ENCODE peak calls at places on chromosomes 11 and 22, in eight cellular contexts. I, T, J, X, R, O, H and W are unnamed samples.

GRCh38 chr22:35023692-35024363 is 42.1 kb upstream of the ISX start:
- DNase-seq in I (peak; percentile 57), T (peak; percentile 8), J (no peak), X (peak; percentile 29), R (no peak), O (peak; percentile 15), H (peak; percentile 44), W (no peak)

GRCh38 chr11:11748706-11749365 is 92.9 kb upstream of the USP47 start:
- DNase-seq in I (no peak), T (no peak), J (no peak), X (no peak), R (peak; percentile 32), O (no peak), H (peak; percentile 82), W (no peak)

GRCh38 chr22:24826710-24827285 is 20.8 kb downstream of the SGSM1 start:
- DNase-seq in I (no peak), T (no peak), J (no peak), X (no peak), R (no peak), O (no peak), H (no peak), W (no peak)

GRCh38 chr22:48405741-48406140 is 1421.9 kb downstream of the BRD1 start:
- DNase-seq in I (no peak), T (no peak), J (no peak), X (no peak), R (no peak), O (no peak), H (no peak), W (no peak)

GRCh38 chr11:40517122-40517521 is 942.3 kb downstream of the LRRC4C start:
- DNase-seq in I (no peak), T (no peak), J (no peak), X (no peak), R (no peak), O (no peak), H (no peak), W (no peak)

GRCh38 chr11:1628506-1629325 is 859 bp upstream of the KRTAP5-5 start:
- DNase-seq in I (peak; percentile 47), T (peak; percentile 49), J (no peak), X (peak; percentile 51), R (no peak), O (no peak), H (peak; percentile 47), W (no peak)

GRCh38 chr11:129146196-129146595 is 45.9 kb downstream of the ARHGAP32 start:
- DNase-seq in I (no peak), T (no peak), J (no peak), X (no peak), R (no peak), O (no peak), H (peak; percentile 62), W (no peak)

GRCh38 chr11:76307416-76307815 is 73.5 kb downstream of the THAP12 start:
- DNase-seq in I (no peak), T (no peak), J (no peak), X (no peak), R (no peak), O (no peak), H (no peak), W (no peak)

GRCh38 chr22:40520562-40520961 is 116.0 kb downstream of the MRTFA start:
- DNase-seq in I (no peak), T (no peak), J (no peak), X (no peak), R (no peak), O (no peak), H (no peak), W (no peak)

GRCh38 chr11:26583550-26583949 is 11.5 kb upstream of the MUC15 start:
- DNase-seq in I (no peak), T (no peak), J (no peak), X (no peak), R (no peak), O (no peak), H (peak; percentile 69), W (no peak)

GRCh38 chr11:64406221-64406946 is 47.4 kb downstream of the RPS6KA4 start:
- DNase-seq in I (no peak), T (no peak), J (no peak), X (no peak), R (no peak), O (no peak), H (no peak), W (no peak)

GRCh38 chr22:50670914-50671538 is 1.6 kb upstream of the SHANK3 start:
- DNase-seq in I (no peak), T (no peak), J (no peak), X (no peak), R (no peak), O (no peak), H (no peak), W (no peak)

GRCh38 chr11:64027619-64028397 is 7.9 kb upstream of the FLRT1 start:
- DNase-seq in I (no peak), T (no peak), J (no peak), X (no peak), R (no peak), O (no peak), H (no peak), W (no peak)

GRCh38 chr11:65311197-65311631 is 3.5 kb upstream of the CDC42EP2 start:
- DNase-seq in I (no peak), T (no peak), J (no peak), X (no peak), R (peak; percentile 40), O (no peak), H (peak; percentile 70), W (no peak)

GRCh38 chr11:110972640-110973039 is 260.4 kb upstream of the ARHGAP20 start:
- DNase-seq in I (no peak), T (no peak), J (no peak), X (no peak), R (peak; percentile 71), O (no peak), H (peak; percentile 26), W (peak; percentile 41)

GRCh38 chr11:79374707-79375106 is 66.1 kb downstream of the TENM4 start:
- DNase-seq in I (no peak), T (no peak), J (no peak), X (no peak), R (no peak), O (no peak), H (no peak), W (no peak)

GRCh38 chr22:43722444-43722843 is 89.7 kb downstream of the EFCAB6 start:
- DNase-seq in I (no peak), T (no peak), J (no peak), X (no peak), R (no peak), O (no peak), H (no peak), W (no peak)

GRCh38 chr22:17734197-17734596 is 40.1 kb downstream of the BID start:
- DNase-seq in I (no peak), T (no peak), J (no peak), X (no peak), R (peak; percentile 57), O (no peak), H (no peak), W (no peak)

GRCh38 chr11:69642913-69643632 is 2.1 kb downstream of the CCND1 start:
- DNase-seq in I (no peak), T (peak; percentile 72), J (no peak), X (peak; percentile 67), R (no peak), O (peak; percentile 57), H (peak; percentile 85), W (peak; percentile 53)

GRCh38 chr11:406796-407650 is 7.8 kb downstream of the SIGIRR start:
- DNase-seq in I (peak; percentile 58), T (peak; percentile 84), J (no peak), X (peak; percentile 87), R (peak; percentile 41), O (peak; percentile 64), H (peak; percentile 68), W (peak; percentile 35)

GRCh38 chr11:830295-831131 is 2.2 kb upstream of the CD151 start:
- DNase-seq in I (no peak), T (no peak), J (peak; percentile 64), X (peak; percentile 47), R (peak; percentile 47), O (peak; percentile 75), H (no peak), W (no peak)

GRCh38 chr11:335779-336665 is 15.4 kb upstream of the IFITM3 start:
- DNase-seq in I (no peak), T (no peak), J (no peak), X (no peak), R (no peak), O (no peak), H (no peak), W (no peak)

GRCh38 chr11:6755303-6755952 is 16.3 kb downstream of the OR2AG2 start:
- DNase-seq in I (peak; percentile 36), T (no peak), J (no peak), X (no peak), R (peak; percentile 30), O (peak; percentile 20), H (peak; percentile 60), W (no peak)

GRCh38 chr22:31944700-31945477 is 554 bp downstream of the YWHAH start:
- DNase-seq in I (no peak), T (peak; percentile 22), J (no peak), X (peak; percentile 14), R (no peak), O (peak; percentile 45), H (peak; percentile 17), W (no peak)

GRCh38 chr22:21928048-21928447 is 24.6 kb downstream of the PPM1F start:
- DNase-seq in I (no peak), T (no peak), J (no peak), X (no peak), R (no peak), O (no peak), H (no peak), W (no peak)

GRCh38 chr11:130781906-130782305 is 134.4 kb downstream of the SNX19 start:
- DNase-seq in I (no peak), T (no peak), J (no peak), X (no peak), R (peak; percentile 79), O (no peak), H (peak; percentile 94), W (no peak)

GRCh38 chr11:31355817-31356216 is 13.7 kb downstream of the DCDC1 start:
- DNase-seq in I (no peak), T (no peak), J (no peak), X (no peak), R (no peak), O (no peak), H (peak; percentile 24), W (no peak)

GRCh38 chr11:68008381-68009337 is 1.5 kb upstream of the ALDH3B1 start:
- DNase-seq in I (no peak), T (no peak), J (no peak), X (no peak), R (no peak), O (peak; percentile 75), H (no peak), W (no peak)

GRCh38 chr22:27783436-27784098 is 18.0 kb downstream of the MN1 start:
- DNase-seq in I (no peak), T (no peak), J (no peak), X (no peak), R (no peak), O (no peak), H (no peak), W (no peak)

GRCh38 chr11:47005441-47005840 is 68.9 kb downstream of the CSTPP1 start:
- DNase-seq in I (no peak), T (no peak), J (no peak), X (no peak), R (no peak), O (no peak), H (no peak), W (no peak)

GRCh38 chr11:5423131-5423530 is 1.2 kb downstream of the OR51Q1 start:
- DNase-seq in I (no peak), T (no peak), J (no peak), X (no peak), R (no peak), O (no peak), H (no peak), W (no peak)

GRCh38 chr22:49967333-49968241 is 7.0 kb downstream of the PIM3 start:
- DNase-seq in I (no peak), T (no peak), J (no peak), X (no peak), R (peak; percentile 21), O (no peak), H (no peak), W (no peak)